ENCODE peak calls at places on chromosomes 11 and 22, in five cellular contexts. One of them, this sample, is unnamed.

GRCh38 chr11:72712168-72712721 is 38.0 kb upstream of the PDE2A start:
- DNase-seq in SK-N-SH: peak; percentile 52
- DNase-seq in IMR-90: no peak
- DNase-seq in GM12878: no peak
- DNase-seq in K562: no peak
- DNase-seq in this sample: no peak

GRCh38 chr11:33997473-33998347 is 53.8 kb upstream of the CAPRIN1 start:
- DNase-seq in SK-N-SH: peak; percentile 33
- DNase-seq in IMR-90: no peak
- DNase-seq in GM12878: no peak
- DNase-seq in K562: peak; percentile 41
- DNase-seq in this sample: no peak

GRCh38 chr11:64650923-64651523 is 60.0 kb downstream of the SLC22A12 start:
- DNase-seq in SK-N-SH: no peak
- DNase-seq in IMR-90: peak; percentile 19
- DNase-seq in GM12878: no peak
- DNase-seq in K562: peak; percentile 60
- DNase-seq in this sample: peak; percentile 63

GRCh38 chr11:9838229-9838628 is 174.4 kb downstream of the SWAP70 start:
- DNase-seq in SK-N-SH: no peak
- DNase-seq in IMR-90: no peak
- DNase-seq in GM12878: no peak
- DNase-seq in K562: no peak
- DNase-seq in this sample: no peak

GRCh38 chr11:71249301-71249700 is 3.1 kb downstream of the SHANK2 start:
- DNase-seq in SK-N-SH: peak; percentile 12
- DNase-seq in IMR-90: no peak
- DNase-seq in GM12878: no peak
- DNase-seq in K562: no peak
- DNase-seq in this sample: no peak

GRCh38 chr11:100948936-100949335 is 180.7 kb downstream of the PGR start:
- DNase-seq in SK-N-SH: no peak
- DNase-seq in IMR-90: no peak
- DNase-seq in GM12878: no peak
- DNase-seq in K562: no peak
- DNase-seq in this sample: no peak

GRCh38 chr11:67029146-67029545 is 6.2 kb downstream of the SYT12 start:
- DNase-seq in SK-N-SH: no peak
- DNase-seq in IMR-90: peak; percentile 31
- DNase-seq in GM12878: no peak
- DNase-seq in K562: no peak
- DNase-seq in this sample: no peak

GRCh38 chr11:63682045-63682915 is 980 bp downstream of the RTN3 start:
- DNase-seq in SK-N-SH: peak; percentile 55
- DNase-seq in IMR-90: no peak
- DNase-seq in GM12878: no peak
- DNase-seq in K562: peak; percentile 53
- DNase-seq in this sample: peak; percentile 42

GRCh38 chr22:22185217-22185616 is 59.4 kb upstream of the VPREB1 start:
- DNase-seq in SK-N-SH: no peak
- DNase-seq in IMR-90: no peak
- DNase-seq in GM12878: no peak
- DNase-seq in K562: no peak
- DNase-seq in this sample: no peak

GRCh38 chr11:70487763-70488162 is 89.4 kb downstream of the CTTN start:
- DNase-seq in SK-N-SH: no peak
- DNase-seq in IMR-90: no peak
- DNase-seq in GM12878: no peak
- DNase-seq in K562: no peak
- DNase-seq in this sample: no peak

GRCh38 chr11:57459112-57460016 is 964 bp upstream of the RTN4RL2 start:
- DNase-seq in SK-N-SH: peak; percentile 45
- DNase-seq in IMR-90: peak; percentile 17
- DNase-seq in GM12878: no peak
- DNase-seq in K562: peak; percentile 33
- DNase-seq in this sample: no peak

GRCh38 chr11:133659542-133660201 is 127.4 kb upstream of the OPCML start:
- DNase-seq in SK-N-SH: no peak
- DNase-seq in IMR-90: no peak
- DNase-seq in GM12878: peak; percentile 37
- DNase-seq in K562: no peak
- DNase-seq in this sample: no peak

GRCh38 chr11:27371490-27371889 is 8.5 kb upstream of the CCDC34 start:
- DNase-seq in SK-N-SH: no peak
- DNase-seq in IMR-90: no peak
- DNase-seq in GM12878: no peak
- DNase-seq in K562: no peak
- DNase-seq in this sample: no peak

GRCh38 chr11:134282121-134283045 is 6.2 kb downstream of the GLB1L3 start:
- DNase-seq in SK-N-SH: no peak
- DNase-seq in IMR-90: no peak
- DNase-seq in GM12878: no peak
- DNase-seq in K562: no peak
- DNase-seq in this sample: no peak

GRCh38 chr11:64727131-64727530 is 4.1 kb upstream of the NRXN2 start:
- DNase-seq in SK-N-SH: no peak
- DNase-seq in IMR-90: no peak
- DNase-seq in GM12878: no peak
- DNase-seq in K562: no peak
- DNase-seq in this sample: no peak

GRCh38 chr11:14413307-14414072 is 54.5 kb upstream of the RRAS2 start:
- DNase-seq in SK-N-SH: no peak
- DNase-seq in IMR-90: peak; percentile 58
- DNase-seq in GM12878: no peak
- DNase-seq in K562: peak; percentile 64
- DNase-seq in this sample: no peak

GRCh38 chr22:19527321-19527721 is 3.1 kb upstream of the CLDN5 start:
- DNase-seq in SK-N-SH: no peak
- DNase-seq in IMR-90: no peak
- DNase-seq in GM12878: no peak
- DNase-seq in K562: no peak
- DNase-seq in this sample: no peak

GRCh38 chr11:68806931-68807844 is 34.5 kb downstream of the CPT1A start:
- DNase-seq in SK-N-SH: no peak
- DNase-seq in IMR-90: peak; percentile 77
- DNase-seq in GM12878: no peak
- DNase-seq in K562: no peak
- DNase-seq in this sample: no peak

GRCh38 chr11:117933930-117934329 is 4.7 kb upstream of the TMPRSS13 start:
- DNase-seq in SK-N-SH: no peak
- DNase-seq in IMR-90: no peak
- DNase-seq in GM12878: no peak
- DNase-seq in K562: no peak
- DNase-seq in this sample: no peak

GRCh38 chr11:10878408-10879214 is 20.8 kb upstream of the ZBED5 start:
- DNase-seq in SK-N-SH: peak; percentile 47
- DNase-seq in IMR-90: peak; percentile 72
- DNase-seq in GM12878: peak; percentile 19
- DNase-seq in K562: peak; percentile 78
- DNase-seq in this sample: peak; percentile 81

GRCh38 chr22:43185860-43186261 is 1.1 kb downstream of the TTLL12 start:
- DNase-seq in SK-N-SH: peak; percentile 58
- DNase-seq in IMR-90: peak; percentile 23
- DNase-seq in GM12878: no peak
- DNase-seq in K562: peak; percentile 33
- DNase-seq in this sample: peak; percentile 26

GRCh38 chr22:49505337-49506009 is 322.2 kb downstream of the BRD1 start:
- DNase-seq in SK-N-SH: no peak
- DNase-seq in IMR-90: no peak
- DNase-seq in GM12878: no peak
- DNase-seq in K562: no peak
- DNase-seq in this sample: no peak

GRCh38 chr11:93497575-93497974 is 45.6 kb downstream of the SMCO4 start:
- DNase-seq in SK-N-SH: no peak
- DNase-seq in IMR-90: no peak
- DNase-seq in GM12878: no peak
- DNase-seq in K562: no peak
- DNase-seq in this sample: no peak

GRCh38 chr11:23010790-23011340 is 150.6 kb upstream of the CCDC179 start:
- DNase-seq in SK-N-SH: no peak
- DNase-seq in IMR-90: no peak
- DNase-seq in GM12878: no peak
- DNase-seq in K562: no peak
- DNase-seq in this sample: no peak

GRCh38 chr22:19056951-19057401 is 65.2 kb downstream of the DGCR2 start:
- DNase-seq in SK-N-SH: no peak
- DNase-seq in IMR-90: no peak
- DNase-seq in GM12878: no peak
- DNase-seq in K562: no peak
- DNase-seq in this sample: no peak

GRCh38 chr11:104089481-104089880 is 53.0 kb downstream of the DDI1 start:
- DNase-seq in SK-N-SH: no peak
- DNase-seq in IMR-90: no peak
- DNase-seq in GM12878: no peak
- DNase-seq in K562: no peak
- DNase-seq in this sample: no peak

GRCh38 chr11:16326679-16327297 is 29.6 kb downstream of the SOX6 start:
- DNase-seq in SK-N-SH: no peak
- DNase-seq in IMR-90: peak; percentile 78
- DNase-seq in GM12878: no peak
- DNase-seq in K562: peak; percentile 60
- DNase-seq in this sample: no peak

GRCh38 chr22:46854125-46854870 is 91.8 kb downstream of the TBC1D22A start:
- DNase-seq in SK-N-SH: no peak
- DNase-seq in IMR-90: peak; percentile 15
- DNase-seq in GM12878: no peak
- DNase-seq in K562: peak; percentile 47
- DNase-seq in this sample: no peak

GRCh38 chr11:118774032-118774431 is 16.9 kb downstream of the DDX6 start:
- DNase-seq in SK-N-SH: no peak
- DNase-seq in IMR-90: no peak
- DNase-seq in GM12878: no peak
- DNase-seq in K562: no peak
- DNase-seq in this sample: no peak

GRCh38 chr11:82185925-82186324 is 547.7 kb downstream of the FAM181B start:
- DNase-seq in SK-N-SH: no peak
- DNase-seq in IMR-90: no peak
- DNase-seq in GM12878: no peak
- DNase-seq in K562: no peak
- DNase-seq in this sample: no peak

GRCh38 chr11:82183346-82183745 is 550.3 kb downstream of the FAM181B start:
- DNase-seq in SK-N-SH: peak; percentile 61
- DNase-seq in IMR-90: no peak
- DNase-seq in GM12878: no peak
- DNase-seq in K562: no peak
- DNase-seq in this sample: no peak
- H3K4me2 ChIP-seq in SK-N-SH: no peak overlapping the region
- H3K4me2 ChIP-seq in IMR-90: no peak overlapping the region
- H3K4me2 ChIP-seq in GM12878: no peak overlapping the region
- H3K4me2 ChIP-seq in K562: no peak overlapping the region
- H3K4me2 ChIP-seq in this sample: no peak overlapping the region

DNA sequence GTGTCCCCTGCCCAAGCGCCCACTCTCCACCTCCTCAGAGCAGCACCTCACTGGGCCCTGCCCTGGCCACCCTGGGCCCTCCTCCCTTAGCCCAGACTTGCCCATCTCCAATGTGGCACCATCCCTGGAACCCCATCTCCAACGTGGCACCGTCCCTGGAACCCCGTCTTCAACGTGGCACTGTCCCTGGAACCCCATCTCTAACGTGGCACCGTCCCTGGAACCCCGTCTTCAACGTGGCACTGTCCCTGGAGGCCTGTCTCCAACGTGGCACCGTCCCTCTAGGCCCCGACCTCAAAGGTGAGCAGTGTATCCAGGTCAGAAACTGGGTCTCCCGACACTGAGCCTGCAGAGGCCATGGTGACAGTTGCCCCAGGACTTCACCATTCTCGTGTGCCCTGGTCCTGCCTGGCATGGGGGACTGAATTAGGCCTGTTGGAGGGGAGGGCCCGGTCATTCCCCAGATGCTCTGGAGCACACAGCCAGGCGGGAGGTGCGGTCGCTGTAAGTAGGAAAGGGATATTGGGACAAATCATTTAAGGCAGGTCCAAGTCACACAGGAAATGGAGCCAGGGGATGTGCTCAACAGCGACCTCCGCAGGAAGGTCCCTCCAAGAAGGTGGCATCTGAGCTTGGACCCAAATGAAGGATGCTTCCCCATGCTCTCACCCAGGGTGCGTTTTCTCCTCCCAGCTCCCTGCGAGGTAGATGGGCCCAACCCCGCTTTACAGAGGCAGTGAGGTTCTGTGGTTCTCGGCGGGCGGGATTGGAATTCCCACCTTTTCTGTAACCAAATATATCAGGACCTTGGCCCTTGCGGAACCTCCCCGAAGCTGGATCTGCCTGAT is 2.4 kb upstream of the CTSD start:
- DNase-seq in SK-N-SH: no peak
- DNase-seq in IMR-90: no peak
- DNase-seq in GM12878: no peak
- DNase-seq in K562: peak; percentile 25
- DNase-seq in this sample: no peak
- TF ChIP-seq RCOR1 in SK-N-SH: no peak
- TF ChIP-seq RCOR1 in IMR-90: no peak
- TF ChIP-seq RCOR1 in GM12878: no peak
- TF ChIP-seq RCOR1 in K562: no peak
- TF ChIP-seq RCOR1 in this sample: no peak

GRCh38 chr22:37381489-37381888 is 45.8 kb downstream of the ELFN2 start:
- DNase-seq in SK-N-SH: no peak
- DNase-seq in IMR-90: peak; percentile 61
- DNase-seq in GM12878: no peak
- DNase-seq in K562: no peak
- DNase-seq in this sample: no peak

GRCh38 chr22:37377927-37378326 is 49.4 kb downstream of the ELFN2 start:
- DNase-seq in SK-N-SH: no peak
- DNase-seq in IMR-90: no peak
- DNase-seq in GM12878: no peak
- DNase-seq in K562: no peak
- DNase-seq in this sample: no peak

GRCh38 chr22:37379716-37380115 is 47.6 kb downstream of the ELFN2 start:
- DNase-seq in SK-N-SH: no peak
- DNase-seq in IMR-90: no peak
- DNase-seq in GM12878: no peak
- DNase-seq in K562: no peak
- DNase-seq in this sample: no peak

GRCh38 chr22:37378642-37379058 is 48.6 kb downstream of the ELFN2 start:
- DNase-seq in SK-N-SH: no peak
- DNase-seq in IMR-90: no peak
- DNase-seq in GM12878: no peak
- DNase-seq in K562: no peak
- DNase-seq in this sample: no peak

GRCh38 chr22:37379085-37379484 is 48.2 kb downstream of the ELFN2 start:
- DNase-seq in SK-N-SH: no peak
- DNase-seq in IMR-90: no peak
- DNase-seq in GM12878: no peak
- DNase-seq in K562: no peak
- DNase-seq in this sample: no peak
- H3K4me2 ChIP-seq in SK-N-SH: no peak overlapping the region
- H3K4me2 ChIP-seq in IMR-90: no peak overlapping the region
- H3K4me2 ChIP-seq in GM12878: no peak overlapping the region
- H3K4me2 ChIP-seq in K562: no peak overlapping the region
- H3K4me2 ChIP-seq in this sample: no peak overlapping the region

DNA sequence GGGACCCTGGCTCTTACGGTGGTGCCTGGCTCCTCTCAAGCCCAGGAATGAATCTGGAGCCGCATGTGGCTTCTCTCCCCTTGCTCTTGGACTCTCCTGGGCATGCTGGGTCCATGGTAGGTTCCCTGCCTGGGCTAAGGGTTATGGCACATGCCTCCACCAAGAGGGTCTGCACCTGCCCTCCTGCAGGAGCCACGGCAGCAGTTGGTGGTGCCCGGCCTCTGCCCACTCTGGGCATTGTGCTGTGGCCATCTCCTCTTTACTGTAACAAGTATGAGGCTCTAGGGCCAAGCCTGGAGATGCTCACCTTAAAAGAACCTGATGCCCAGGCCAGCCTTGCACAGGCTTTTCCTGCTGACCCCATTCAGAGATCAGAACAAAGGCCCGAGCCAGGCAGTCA is 104.0 kb upstream of the PITPNB start:
- DNase-seq in SK-N-SH: no peak
- DNase-seq in IMR-90: no peak
- DNase-seq in GM12878: no peak
- DNase-seq in K562: no peak
- DNase-seq in this sample: no peak
- TF ChIP-seq RCOR1 in SK-N-SH: no peak
- TF ChIP-seq RCOR1 in IMR-90: no peak
- TF ChIP-seq RCOR1 in GM12878: no peak
- TF ChIP-seq RCOR1 in K562: no peak
- TF ChIP-seq RCOR1 in this sample: no peak